ENCODE peak calls at places on chromosome 6, in seven cellular contexts. One of them, this sample, is unnamed.

GRCh38 chr6:109793015-109793414 is 101.9 kb downstream of the FIG4 start:
- DNase-seq in HepG2: peak; percentile 50
- DNase-seq in IMR-90: no peak
- DNase-seq in H1: no peak
- DNase-seq in K562: no peak
- DNase-seq in GM12878: no peak
- DNase-seq in A549: no peak
- DNase-seq in this sample: no peak

GRCh38 chr6:158330016-158330415 is 17.8 kb downstream of the TULP4 start:
- DNase-seq in A549: no peak
- DNase-seq in GM12878: no peak
- DNase-seq in IMR-90: no peak
- DNase-seq in HepG2: no peak
- DNase-seq in K562: no peak
- DNase-seq in H1: no peak
- DNase-seq in this sample: no peak

GRCh38 chr6:33410711-33411631 is at the start of gene PHF1:
- DNase-seq in K562: peak; percentile 97
- DNase-seq in GM12878: no peak
- DNase-seq in IMR-90: peak; percentile 80
- DNase-seq in A549: no peak
- DNase-seq in HepG2: no peak
- DNase-seq in H1: peak; percentile 74
- DNase-seq in this sample: peak; percentile 60

GRCh38 chr6:169940554-169941290 is 189.3 kb downstream of the ERMARD start:
- DNase-seq in H1: no peak
- DNase-seq in K562: no peak
- DNase-seq in IMR-90: no peak
- DNase-seq in GM12878: no peak
- DNase-seq in HepG2: no peak
- DNase-seq in A549: no peak
- DNase-seq in this sample: no peak

GRCh38 chr6:157974341-157974894 is 7.2 kb upstream of the SYNJ2 start:
- DNase-seq in HepG2: no peak
- DNase-seq in IMR-90: peak; percentile 65
- DNase-seq in H1: no peak
- DNase-seq in K562: no peak
- DNase-seq in A549: no peak
- DNase-seq in GM12878: no peak
- DNase-seq in this sample: no peak

GRCh38 chr6:158894192-158894591 is 75.0 kb upstream of the EZR start:
- DNase-seq in K562: no peak
- DNase-seq in H1: no peak
- DNase-seq in A549: peak; percentile 91
- DNase-seq in IMR-90: peak; percentile 90
- DNase-seq in GM12878: no peak
- DNase-seq in HepG2: no peak
- DNase-seq in this sample: peak; percentile 86

GRCh38 chr6:21005816-21006553 is 471.7 kb downstream of the CDKAL1 start:
- DNase-seq in IMR-90: peak; percentile 94
- DNase-seq in H1: no peak
- DNase-seq in GM12878: peak; percentile 40
- DNase-seq in K562: no peak
- DNase-seq in A549: peak; percentile 77
- DNase-seq in HepG2: peak; percentile 64
- DNase-seq in this sample: peak; percentile 85

GRCh38 chr6:154292855-154293519 is 63.6 kb downstream of the IPCEF1 start:
- DNase-seq in GM12878: no peak
- DNase-seq in H1: no peak
- DNase-seq in K562: no peak
- DNase-seq in HepG2: no peak
- DNase-seq in IMR-90: peak; percentile 92
- DNase-seq in A549: peak; percentile 42
- DNase-seq in this sample: no peak

GRCh38 chr6:15616266-15616665 is 46.6 kb downstream of the DTNBP1 start:
- DNase-seq in GM12878: no peak
- DNase-seq in IMR-90: no peak
- DNase-seq in A549: no peak
- DNase-seq in K562: no peak
- DNase-seq in H1: no peak
- DNase-seq in HepG2: no peak
- DNase-seq in this sample: no peak

GRCh38 chr6:19795211-19795610 is 42.0 kb upstream of the ID4 start:
- DNase-seq in IMR-90: no peak
- DNase-seq in HepG2: no peak
- DNase-seq in GM12878: no peak
- DNase-seq in K562: no peak
- DNase-seq in A549: no peak
- DNase-seq in H1: no peak
- DNase-seq in this sample: no peak

GRCh38 chr6:169619650-169620049 is 82.2 kb downstream of the WDR27 start:
- DNase-seq in HepG2: no peak
- DNase-seq in A549: no peak
- DNase-seq in IMR-90: peak; percentile 31
- DNase-seq in K562: no peak
- DNase-seq in GM12878: no peak
- DNase-seq in H1: no peak
- DNase-seq in this sample: no peak

GRCh38 chr6:84998223-84998622 is 233.8 kb upstream of the TBX18 start:
- DNase-seq in GM12878: no peak
- DNase-seq in A549: no peak
- DNase-seq in IMR-90: no peak
- DNase-seq in HepG2: no peak
- DNase-seq in K562: no peak
- DNase-seq in H1: no peak
- DNase-seq in this sample: no peak

GRCh38 chr6:122568350-122568749 is 41.9 kb upstream of the PKIB start:
- DNase-seq in H1: no peak
- DNase-seq in A549: no peak
- DNase-seq in IMR-90: no peak
- DNase-seq in K562: no peak
- DNase-seq in HepG2: no peak
- DNase-seq in GM12878: no peak
- DNase-seq in this sample: no peak

GRCh38 chr6:63058601-63059000 is 152.7 kb upstream of the FKBP1C start:
- DNase-seq in HepG2: no peak
- DNase-seq in H1: no peak
- DNase-seq in K562: no peak
- DNase-seq in IMR-90: no peak
- DNase-seq in GM12878: no peak
- DNase-seq in A549: peak; percentile 1
- DNase-seq in this sample: no peak
- TF ChIP-seq CEBPB in HepG2: no peak
- TF ChIP-seq CEBPB in H1: peak; percentile 45
- TF ChIP-seq CEBPB in K562: no peak
- TF ChIP-seq CEBPB in IMR-90: no peak
- TF ChIP-seq CEBPB in GM12878: no peak
- TF ChIP-seq CEBPB in A549: no peak
- TF ChIP-seq CEBPB in this sample: no peak

GRCh38 chr6:105330364-105330763 is 72.5 kb downstream of the PREP start:
- DNase-seq in K562: no peak
- DNase-seq in GM12878: no peak
- DNase-seq in HepG2: no peak
- DNase-seq in H1: no peak
- DNase-seq in IMR-90: no peak
- DNase-seq in A549: no peak
- DNase-seq in this sample: no peak

GRCh38 chr6:105326216-105326615 is 76.7 kb downstream of the PREP start:
- DNase-seq in H1: no peak
- DNase-seq in HepG2: peak; percentile 52
- DNase-seq in K562: no peak
- DNase-seq in GM12878: no peak
- DNase-seq in IMR-90: peak; percentile 76
- DNase-seq in A549: no peak
- DNase-seq in this sample: peak; percentile 56

GRCh38 chr6:105330913-105331312 is 72.0 kb downstream of the PREP start:
- DNase-seq in A549: no peak
- DNase-seq in HepG2: no peak
- DNase-seq in K562: no peak
- DNase-seq in H1: no peak
- DNase-seq in GM12878: no peak
- DNase-seq in IMR-90: no peak
- DNase-seq in this sample: no peak

GRCh38 chr6:105324386-105325000 is 78.4 kb downstream of the PREP start:
- DNase-seq in HepG2: no peak
- DNase-seq in H1: no peak
- DNase-seq in K562: no peak
- DNase-seq in A549: no peak
- DNase-seq in IMR-90: no peak
- DNase-seq in GM12878: no peak
- DNase-seq in this sample: no peak

GRCh38 chr6:105326838-105327745 is 75.8 kb downstream of the PREP start:
- DNase-seq in GM12878: no peak
- DNase-seq in HepG2: no peak
- DNase-seq in IMR-90: peak; percentile 83
- DNase-seq in A549: peak; percentile 7
- DNase-seq in H1: no peak
- DNase-seq in K562: no peak
- DNase-seq in this sample: peak; percentile 94
- TF ChIP-seq CEBPB in GM12878: no peak
- TF ChIP-seq CEBPB in HepG2: no peak
- TF ChIP-seq CEBPB in IMR-90: no peak
- TF ChIP-seq CEBPB in A549: no peak
- TF ChIP-seq CEBPB in H1: no peak
- TF ChIP-seq CEBPB in K562: no peak
- TF ChIP-seq CEBPB in this sample: peak; percentile 66

DNA sequence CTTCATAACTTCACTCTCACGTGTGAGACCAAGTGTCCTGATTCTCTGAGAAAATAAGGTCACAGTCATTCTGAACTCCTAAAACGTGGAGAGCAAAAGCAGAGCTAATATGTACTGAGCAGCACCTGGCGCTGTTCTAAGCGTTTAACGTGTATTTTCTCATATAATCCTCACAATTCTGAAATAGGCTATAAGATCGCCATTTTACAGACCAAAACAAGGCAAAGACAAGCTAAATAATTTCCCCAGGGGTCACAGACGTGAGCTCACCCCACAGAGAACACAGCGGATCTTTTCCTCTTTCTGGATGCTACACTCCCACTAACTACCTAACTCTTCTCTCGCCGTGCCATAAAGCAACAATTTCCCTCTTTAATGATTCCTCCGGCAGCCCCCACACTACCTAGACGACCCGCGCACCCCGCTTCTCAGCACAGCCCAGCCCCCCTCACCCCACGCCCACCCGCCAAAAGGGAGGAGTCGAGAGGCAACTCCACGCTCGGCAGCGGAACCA is 636 bp downstream of the SUPT3H start:
- DNase-seq in IMR-90: peak; percentile 16
- DNase-seq in A549: peak; percentile 6
- DNase-seq in GM12878: peak; percentile 17
- DNase-seq in H1: no peak
- DNase-seq in HepG2: peak; percentile 23
- DNase-seq in K562: no peak
- DNase-seq in this sample: no peak
- TF ChIP-seq CEBPB in IMR-90: no peak
- TF ChIP-seq CEBPB in A549: no peak
- TF ChIP-seq CEBPB in GM12878: no peak
- TF ChIP-seq CEBPB in H1: no peak
- TF ChIP-seq CEBPB in HepG2: no peak
- TF ChIP-seq CEBPB in K562: no peak
- TF ChIP-seq CEBPB in this sample: no peak

GRCh38 chr6:43840490-43841218 is 70.6 kb downstream of the VEGFA start:
- DNase-seq in GM12878: no peak
- DNase-seq in H1: no peak
- DNase-seq in IMR-90: peak; percentile 84
- DNase-seq in K562: no peak
- DNase-seq in A549: no peak
- DNase-seq in HepG2: no peak
- DNase-seq in this sample: no peak

GRCh38 chr6:43842964-43843645 is 73.1 kb downstream of the VEGFA start:
- DNase-seq in GM12878: no peak
- DNase-seq in A549: no peak
- DNase-seq in H1: no peak
- DNase-seq in IMR-90: no peak
- DNase-seq in HepG2: no peak
- DNase-seq in K562: peak; percentile 73
- DNase-seq in this sample: no peak

GRCh38 chr6:43845646-43846045 is 75.6 kb downstream of the VEGFA start:
- DNase-seq in K562: no peak
- DNase-seq in GM12878: no peak
- DNase-seq in A549: no peak
- DNase-seq in IMR-90: no peak
- DNase-seq in HepG2: no peak
- DNase-seq in H1: no peak
- DNase-seq in this sample: no peak

GRCh38 chr6:43843669-43844171 is 73.7 kb downstream of the VEGFA start:
- DNase-seq in HepG2: no peak
- DNase-seq in GM12878: no peak
- DNase-seq in IMR-90: no peak
- DNase-seq in A549: no peak
- DNase-seq in K562: no peak
- DNase-seq in H1: no peak
- DNase-seq in this sample: no peak

DNA sequence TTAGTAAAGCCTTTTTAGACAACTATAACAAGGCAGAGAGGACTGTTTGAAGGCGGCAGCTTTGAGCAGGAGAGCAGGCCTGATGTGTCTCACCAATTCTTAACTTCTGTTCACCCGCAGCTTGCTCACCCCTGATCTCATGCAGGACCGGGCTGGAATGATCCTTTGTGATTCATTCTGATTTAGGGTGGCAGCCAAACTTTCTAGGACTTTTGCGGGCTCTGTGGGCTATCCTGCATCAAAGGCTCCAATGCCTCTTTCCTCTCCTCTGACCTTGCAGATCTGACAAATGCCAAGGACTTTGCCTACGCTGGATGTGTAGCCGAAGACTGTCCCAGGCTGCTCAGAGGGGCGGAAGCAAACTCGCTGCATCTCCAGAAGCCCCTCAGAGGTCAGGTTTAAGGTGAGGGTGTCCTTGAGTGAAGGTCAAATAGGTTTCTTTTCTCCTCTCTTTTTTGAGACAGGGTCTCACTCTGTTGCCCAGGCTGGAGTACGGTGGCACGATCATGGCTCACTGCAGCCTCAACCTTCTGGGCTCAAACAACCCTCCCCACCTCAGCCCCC is 72.3 kb downstream of the VEGFA start:
- DNase-seq in HepG2: no peak
- DNase-seq in H1: no peak
- DNase-seq in GM12878: no peak
- DNase-seq in K562: no peak
- DNase-seq in A549: no peak
- DNase-seq in IMR-90: peak; percentile 72
- DNase-seq in this sample: no peak
- TF ChIP-seq CEBPB in HepG2: no peak
- TF ChIP-seq CEBPB in H1: no peak
- TF ChIP-seq CEBPB in GM12878: no peak
- TF ChIP-seq CEBPB in K562: no peak
- TF ChIP-seq CEBPB in A549: no peak
- TF ChIP-seq CEBPB in IMR-90: no peak
- TF ChIP-seq CEBPB in this sample: no peak

GRCh38 chr6:45310118-45310788 is 17.9 kb upstream of the RUNX2 start:
- DNase-seq in HepG2: no peak
- DNase-seq in A549: no peak
- DNase-seq in GM12878: no peak
- DNase-seq in H1: no peak
- DNase-seq in K562: no peak
- DNase-seq in IMR-90: no peak
- DNase-seq in this sample: no peak
- TF ChIP-seq CEBPB in HepG2: no peak
- TF ChIP-seq CEBPB in A549: no peak
- TF ChIP-seq CEBPB in GM12878: no peak
- TF ChIP-seq CEBPB in H1: no peak
- TF ChIP-seq CEBPB in K562: no peak
- TF ChIP-seq CEBPB in IMR-90: no peak
- TF ChIP-seq CEBPB in this sample: no peak